ENCODE peak calls at places on chromosomes 7 and 10, in seven cellular contexts. Q is heart right ventricle, Y is mucosa of descending colon, W is NB4, D is fibroblast of mammary gland, P is mammary epithelial cell, M is heart left ventricle. X is an unnamed sample.
A peak's percentile ranks its signal among the peaks of the same experiment; 100 is the strongest.

GRCh38 chr7:135210818-135211178 is 528 bp downstream of the WDR91 start:
- DNase-seq in Q (no peak), Y (no peak), W (no peak), D (peak; percentile 18), P (no peak), M (no peak), X (no peak)

GRCh38 chr10:127405221-127405620 is 143.9 kb upstream of the NPS start:
- DNase-seq in Q (no peak), Y (no peak), W (no peak), D (peak; percentile 15), P (no peak), M (no peak), X (no peak)

GRCh38 chr10:7585228-7585627 is 81.5 kb downstream of the ITIH5 start:
- DNase-seq in Q (no peak), Y (no peak), W (no peak), D (no peak), P (no peak), M (no peak), X (no peak)

GRCh38 chr10:77513783-77514331 is 123.8 kb downstream of the KCNMA1 start:
- DNase-seq in Q (peak; percentile 42), Y (peak; percentile 72), W (peak; percentile 37), D (peak; percentile 80), P (peak; percentile 92), M (peak; percentile 23), X (peak; percentile 95)

GRCh38 chr10:43140414-43140813 is 2.2 kb downstream of the CSGALNACT2 start:
- DNase-seq in Q (no peak), Y (no peak), W (peak; percentile 83), D (peak; percentile 96), P (peak; percentile 92), M (no peak), X (no peak)

GRCh38 chr10:21532694-21533576 is 1.1 kb upstream of the MLLT10 start:
- DNase-seq in Q (no peak), Y (no peak), W (no peak), D (no peak), P (no peak), M (no peak), X (no peak)

GRCh38 chr7:107661081-107661864 is 645 bp downstream of the SLC26A4 start:
- DNase-seq in Q (peak; percentile 54), Y (peak; percentile 67), W (peak; percentile 41), D (peak; percentile 41), P (peak; percentile 70), M (peak; percentile 32), X (peak; percentile 18)

GRCh38 chr7:31772211-31772610 is 85.2 kb downstream of the PPP1R17 start:
- DNase-seq in Q (no peak), Y (no peak), W (no peak), D (no peak), P (no peak), M (no peak), X (no peak)

GRCh38 chr7:131190146-131190545 is 137.5 kb upstream of the MKLN1 start:
- DNase-seq in Q (no peak), Y (no peak), W (no peak), D (peak; percentile 40), P (no peak), M (no peak), X (peak; percentile 34)

GRCh38 chr7:1055084-1055450 is 10.7 kb downstream of the GPR146 start:
- DNase-seq in Q (peak; percentile 87), Y (peak; percentile 72), W (peak; percentile 93), D (no peak), P (no peak), M (peak; percentile 85), X (peak; percentile 42)

GRCh38 chr10:32982293-32982709 is 24.3 kb upstream of the ITGB1 start:
- DNase-seq in Q (no peak), Y (no peak), W (no peak), D (peak; percentile 94), P (peak; percentile 89), M (no peak), X (no peak)

GRCh38 chr10:118307237-118307636 is 34.9 kb downstream of the FAM204A start:
- DNase-seq in Q (no peak), Y (no peak), W (no peak), D (no peak), P (no peak), M (no peak), X (no peak)

GRCh38 chr10:28425431-28425830 is 107.5 kb upstream of the WAC start:
- DNase-seq in Q (no peak), Y (no peak), W (no peak), D (no peak), P (no peak), M (no peak), X (no peak)

GRCh38 chr7:2724453-2725177 is 36.6 kb downstream of the AMZ1 start:
- DNase-seq in Q (no peak), Y (peak; percentile 43), W (no peak), D (no peak), P (no peak), M (no peak), X (peak; percentile 2)

GRCh38 chr7:151233111-151233701 is 923 bp downstream of the CHPF2 start:
- DNase-seq in Q (no peak), Y (peak; percentile 65), W (peak; percentile 91), D (peak; percentile 87), P (peak; percentile 77), M (no peak), X (no peak)

GRCh38 chr7:87028636-87029035 is 30.8 kb downstream of the ELAPOR2 start:
- DNase-seq in Q (no peak), Y (no peak), W (no peak), D (no peak), P (no peak), M (no peak), X (no peak)

GRCh38 chr7:54985405-54986360 is 33.1 kb upstream of the EGFR start:
- DNase-seq in Q (no peak), Y (no peak), W (no peak), D (peak; percentile 94), P (peak; percentile 93), M (no peak), X (no peak)

GRCh38 chr10:93915603-93916002 is 21.8 kb downstream of the SLC35G1 start:
- DNase-seq in Q (no peak), Y (no peak), W (no peak), D (no peak), P (no peak), M (no peak), X (no peak)

GRCh38 chr10:93913706-93914105 is 19.9 kb downstream of the SLC35G1 start:
- DNase-seq in Q (no peak), Y (no peak), W (no peak), D (no peak), P (no peak), M (no peak), X (no peak)

GRCh38 chr10:93917064-93917391 is 23.2 kb downstream of the SLC35G1 start:
- DNase-seq in Q (no peak), Y (no peak), W (no peak), D (no peak), P (no peak), M (no peak), X (no peak)

GRCh38 chr10:93917814-93918213 is 24.0 kb downstream of the SLC35G1 start:
- DNase-seq in Q (no peak), Y (no peak), W (no peak), D (no peak), P (no peak), M (no peak), X (no peak)

GRCh38 chr10:93916257-93917063 is 22.7 kb downstream of the SLC35G1 start:
- DNase-seq in Q (no peak), Y (no peak), W (peak; percentile 24), D (peak; percentile 58), P (peak; percentile 24), M (no peak), X (no peak)
- H3K4me3 ChIP-seq in Q (peak overlapping the region; percentile 34), Y (no peak overlapping the region), W (no peak overlapping the region), D (no peak overlapping the region), P (no peak overlapping the region), M (no peak overlapping the region), X (no peak overlapping the region)

DNA sequence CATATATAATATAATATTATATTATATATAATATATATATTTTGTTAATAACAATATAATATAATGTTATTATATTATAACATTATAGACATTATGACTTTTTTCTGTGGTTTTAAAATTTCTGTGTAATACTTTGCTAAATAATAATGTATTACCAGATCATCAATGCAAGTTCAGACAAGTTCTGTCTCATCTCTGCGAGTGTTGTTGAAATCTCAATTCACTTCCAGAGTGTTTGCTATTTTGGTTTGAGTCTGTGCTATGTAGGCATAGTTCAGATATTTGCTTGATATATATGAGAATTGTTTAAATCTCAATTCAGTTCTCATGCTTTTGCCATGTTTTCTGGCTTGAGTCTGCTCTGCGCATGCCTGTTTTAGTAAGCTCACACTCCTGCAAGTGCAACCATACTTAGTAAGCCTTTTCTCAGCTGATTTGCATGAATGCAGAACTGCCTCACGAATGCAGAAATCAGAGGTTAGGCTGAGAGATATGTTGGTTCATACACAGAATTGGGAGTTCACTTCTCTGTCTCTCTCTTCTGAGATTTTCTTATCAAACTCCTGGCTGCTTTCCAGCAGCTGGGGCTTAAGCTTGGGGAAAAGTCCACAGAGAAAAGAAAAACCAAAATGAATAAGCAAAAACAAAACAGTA is 830.2 kb upstream of the SORCS1 start:
- DNase-seq in Q (no peak), Y (no peak), W (no peak), D (no peak), P (peak; percentile 44), M (no peak), X (no peak)
- H3K4me3 ChIP-seq in Q (no peak overlapping the region), Y (no peak overlapping the region), W (no peak overlapping the region), D (no peak overlapping the region), P (no peak overlapping the region), M (no peak overlapping the region), X (no peak overlapping the region)

GRCh38 chr7:43199761-43200160 is 87.3 kb downstream of the HECW1 start:
- DNase-seq in Q (no peak), Y (no peak), W (no peak), D (peak; percentile 34), P (no peak), M (no peak), X (no peak)

GRCh38 chr7:43198599-43199090 is 86.2 kb downstream of the HECW1 start:
- DNase-seq in Q (no peak), Y (no peak), W (no peak), D (no peak), P (no peak), M (no peak), X (no peak)

GRCh38 chr7:43198016-43198415 is 85.6 kb downstream of the HECW1 start:
- DNase-seq in Q (no peak), Y (no peak), W (no peak), D (no peak), P (no peak), M (no peak), X (no peak)

GRCh38 chr7:43201912-43202311 is 89.5 kb downstream of the HECW1 start:
- DNase-seq in Q (no peak), Y (no peak), W (no peak), D (peak; percentile 89), P (peak; percentile 43), M (no peak), X (no peak)

DNA sequence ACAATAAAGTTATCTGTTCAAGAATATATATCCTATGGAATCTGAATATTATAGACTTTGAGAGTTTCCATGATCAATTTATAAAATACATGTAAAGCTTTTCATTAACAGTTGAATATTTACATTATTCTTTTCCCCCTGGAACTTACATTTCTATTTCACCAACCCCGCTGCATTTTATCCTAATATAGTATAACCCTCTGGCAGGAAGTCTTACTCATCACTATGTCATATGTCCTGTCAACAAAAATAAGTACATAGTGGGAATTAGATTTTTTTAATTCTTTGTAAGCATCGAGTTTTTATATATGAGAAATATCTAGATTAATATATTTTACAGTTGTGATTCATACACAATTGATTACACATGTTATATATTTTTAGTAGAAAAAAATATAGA is 86.9 kb downstream of the HECW1 start:
- DNase-seq in Q (no peak), Y (no peak), W (no peak), D (peak; percentile 57), P (no peak), M (no peak), X (no peak)
- H3K4me3 ChIP-seq in Q (no peak overlapping the region), Y (no peak overlapping the region), W (no peak overlapping the region), D (no peak overlapping the region), P (no peak overlapping the region), M (no peak overlapping the region), X (no peak overlapping the region)

GRCh38 chr10:12198156-12198555 is 2.2 kb downstream of the CDC123 start:
- DNase-seq in Q (no peak), Y (no peak), W (no peak), D (no peak), P (no peak), M (no peak), X (no peak)
- H3K4me3 ChIP-seq in Q (no peak overlapping the region), Y (no peak overlapping the region), W (peak overlapping the region; percentile 34), D (no peak overlapping the region), P (no peak overlapping the region), M (no peak overlapping the region), X (no peak overlapping the region)